ENCODE peak calls at places on chromosomes 11 and 22, in six cellular contexts. M is progenitor cell of endocrine pancreas; T is activated CD4-positive, alpha-beta T cell treated with anti-CD3 and anti-CD28 coated beads, Interleukin-2, amount 10 ng/mL, durations not matched to agents 7 days and 5 days; O is IMR-90; Q is GM23248; L is HEK293T. D is an unnamed sample.

GRCh38 chr11:121651267-121651625 is 198.5 kb upstream of the SORL1-AS1 start:
- DNase-seq in T (peak; percentile 9), L (no peak), O (no peak), Q (no peak), M (no peak), D (no peak)

GRCh38 chr11:77147668-77148321 is 19.7 kb downstream of the MYO7A start:
- DNase-seq in O (no peak), T (peak; percentile 46), Q (peak; percentile 53), L (no peak), M (no peak), D (no peak)

GRCh38 chr11:1437500-1437899 is 47.8 kb downstream of the BRSK2 start:
- DNase-seq in Q (peak; percentile 60), L (peak; percentile 44), O (peak; percentile 42), T (no peak), M (no peak), D (no peak)

GRCh38 chr11:86247608-86248007 is 3.1 kb downstream of the EED start:
- DNase-seq in L (no peak), O (no peak), Q (no peak), T (no peak), M (no peak), D (no peak)

GRCh38 chr11:122045181-122045586 is 70.8 kb downstream of the BLID start:
- DNase-seq in O (peak; percentile 92), L (no peak), Q (peak; percentile 85), M (no peak), T (no peak), D (no peak)

GRCh38 chr11:61429346-61429690 is 457 bp downstream of the CPSF7 start:
- DNase-seq in T (peak; percentile 65), Q (peak; percentile 78), L (peak; percentile 75), M (peak; percentile 73), O (peak; percentile 44), D (peak; percentile 47)

GRCh38 chr11:1303973-1304372 is 5.5 kb downstream of the TOLLIP start:
- DNase-seq in L (no peak), O (no peak), Q (no peak), M (no peak), T (no peak), D (no peak)

GRCh38 chr11:19959697-19960096 is 200.6 kb downstream of the DBX1 start:
- DNase-seq in O (no peak), M (no peak), L (no peak), T (no peak), Q (no peak), D (no peak)

GRCh38 chr22:48581206-48581766 is 1246.4 kb downstream of the BRD1 start:
- DNase-seq in M (no peak), O (no peak), Q (no peak), L (no peak), T (no peak), D (no peak)

GRCh38 chr22:24096401-24097115 is 84.7 kb upstream of the SUSD2 start:
- DNase-seq in M (no peak), T (no peak), O (no peak), Q (no peak), L (no peak), D (no peak)

GRCh38 chr11:123302751-123303195 is 107.7 kb upstream of the CLMP start:
- DNase-seq in M (no peak), L (no peak), Q (peak; percentile 88), O (peak; percentile 72), T (no peak), D (no peak)

GRCh38 chr11:46889689-46890475 is 28.5 kb downstream of the LRP4 start:
- DNase-seq in L (peak; percentile 74), O (peak; percentile 73), M (peak; percentile 62), Q (peak; percentile 80), T (peak; percentile 83), D (peak; percentile 66)

GRCh38 chr11:41175304-41175972 is 284.0 kb downstream of the LRRC4C start:
- DNase-seq in T (no peak), L (no peak), M (no peak), O (no peak), Q (no peak), D (no peak)

GRCh38 chr22:17578129-17578754 is 14.9 kb downstream of the SLC25A18 start:
- DNase-seq in Q (peak; percentile 70), T (no peak), M (no peak), O (peak; percentile 36), L (no peak), D (peak; percentile 78)

GRCh38 chr11:132683602-132684001 is 848.7 kb downstream of the OPCML start:
- DNase-seq in O (peak; percentile 14), L (no peak), M (no peak), Q (peak; percentile 20), T (no peak), D (no peak)

GRCh38 chr22:18070556-18071306 is 7.1 kb upstream of the PEX26 start:
- DNase-seq in O (no peak), L (no peak), T (no peak), Q (no peak), M (no peak), D (no peak)

GRCh38 chr11:3037041-3037944 is 19.9 kb downstream of the CARS1 start:
- DNase-seq in L (peak; percentile 75), O (peak; percentile 61), T (peak; percentile 55), Q (peak; percentile 86), M (peak; percentile 61), D (peak; percentile 89)

GRCh38 chr11:6587360-6587953 is 16.0 kb downstream of the RRP8 start:
- DNase-seq in T (peak; percentile 0), Q (no peak), L (no peak), O (no peak), M (no peak), D (peak; percentile 25)

GRCh38 chr22:43923631-43924548 is at the start of gene PNPLA3:
- DNase-seq in L (peak; percentile 96), O (peak; percentile 81), M (peak; percentile 90), T (peak; percentile 78), Q (peak; percentile 90), D (peak; percentile 81)